ENCODE peak calls at places on chromosome 22, in nine cellular contexts. O is substantia nigra, V is NCI-H226, K is EH, W is RCC 7860, B is nucleus accumbens, A is DMS153, R is HuH-7.5, U is progenitor cell of endocrine pancreas. D is an unnamed sample.

GRCh38 chr22:36577019-36577418 is 48.1 kb upstream of the EIF3D start:
- DNase-seq in O (no peak), V (peak), K (peak), W (peak), B (no peak), A (no peak), R (no peak), U (no peak), D (no peak)

GRCh38 chr22:26648011-26648497 is 9.3 kb upstream of the MIAT start:
- DNase-seq in O (no peak), V (no peak), K (no peak), W (no peak), B (no peak), A (peak), R (no peak), U (no peak), D (no peak)

GRCh38 chr22:36872084-36872483 is 11.3 kb downstream of the NCF4 start:
- DNase-seq in O (no peak), V (no peak), K (no peak), W (no peak), B (no peak), A (no peak), R (no peak), U (no peak), D (no peak)

GRCh38 chr22:35301370-35301874 is 1.7 kb downstream of the TOM1 start:
- DNase-seq in O (no peak), V (peak), K (peak), W (peak), B (no peak), A (no peak), R (peak), U (no peak), D (no peak)

GRCh38 chr22:10961043-10961860 is 4566.7 kb upstream of the OR11H1 start:
- DNase-seq in O (no peak), V (no peak), K (no peak), W (no peak), B (no peak), A (no peak), R (no peak), U (no peak), D (no peak)

GRCh38 chr22:43921361-43921760 is 2.2 kb upstream of the PNPLA3 start:
- DNase-seq in O (peak), V (no peak), K (peak), W (peak), B (peak), A (no peak), R (no peak), U (no peak), D (no peak)

GRCh38 chr22:45120931-45121330 is 42.8 kb upstream of the NUP50 start:
- DNase-seq in O (no peak), V (no peak), K (no peak), W (no peak), B (no peak), A (peak), R (no peak), U (no peak), D (no peak)

GRCh38 chr22:19767427-19768380 is 7.1 kb downstream of the TBX1 start:
- DNase-seq in O (no peak), V (no peak), K (no peak), W (no peak), B (no peak), A (no peak), R (no peak), U (no peak), D (no peak)

GRCh38 chr22:36469094-36469710 is 12.2 kb downstream of the TXN2 start:
- DNase-seq in O (no peak), V (no peak), K (peak), W (no peak), B (no peak), A (no peak), R (no peak), U (no peak), D (no peak)

GRCh38 chr22:16936625-16937024 is 71.4 kb downstream of the GAB4 start:
- DNase-seq in O (no peak), V (no peak), K (no peak), W (no peak), B (no peak), A (no peak), R (no peak), U (no peak), D (no peak)

GRCh38 chr22:24474221-24474620 is 20.9 kb upstream of the UPB1 start:
- DNase-seq in O (no peak), V (peak), K (peak), W (peak), B (no peak), A (no peak), R (no peak), U (no peak), D (no peak)

GRCh38 chr22:46979506-46979905 is 217.1 kb downstream of the TBC1D22A start:
- DNase-seq in O (no peak), V (no peak), K (no peak), W (no peak), B (no peak), A (no peak), R (no peak), U (no peak), D (no peak)

GRCh38 chr22:44748524-44748923 is 3.9 kb upstream of the ARHGAP8 start:
- DNase-seq in O (no peak), V (no peak), K (no peak), W (no peak), B (no peak), A (no peak), R (no peak), U (no peak), D (no peak)

GRCh38 chr22:22752556-22753477 is 108.4 kb downstream of the GGTLC2 start:
- DNase-seq in O (no peak), V (peak), K (peak), W (no peak), B (no peak), A (peak), R (no peak), U (no peak), D (no peak)

GRCh38 chr22:21054714-21055563 is 9.2 kb downstream of the LRRC74B start:
- DNase-seq in O (no peak), V (no peak), K (no peak), W (no peak), B (no peak), A (no peak), R (no peak), U (no peak), D (no peak)

GRCh38 chr22:23216331-23217170 is 36.2 kb downstream of the BCR start:
- DNase-seq in O (no peak), V (no peak), K (no peak), W (no peak), B (no peak), A (no peak), R (peak), U (no peak), D (peak)

GRCh38 chr22:41862530-41863266 is 29.8 kb downstream of the SREBF2 start:
- DNase-seq in O (no peak), V (no peak), K (peak), W (no peak), B (no peak), A (no peak), R (no peak), U (no peak), D (peak)

GRCh38 chr22:40597541-40598453 is 38.7 kb downstream of the MRTFA start:
- DNase-seq in O (peak), V (peak), K (peak), W (no peak), B (no peak), A (no peak), R (no peak), U (no peak), D (no peak)

GRCh38 chr22:32031466-32031865 is 11.6 kb upstream of the SLC5A1 start:
- DNase-seq in O (no peak), V (no peak), K (no peak), W (no peak), B (no peak), A (no peak), R (no peak), U (no peak), D (no peak)

GRCh38 chr22:18067548-18068341 is 10.0 kb upstream of the PEX26 start:
- DNase-seq in O (no peak), V (no peak), K (peak), W (no peak), B (no peak), A (no peak), R (no peak), U (no peak), D (no peak)

GRCh38 chr22:49968313-49968830 is 7.8 kb downstream of the PIM3 start:
- DNase-seq in O (no peak), V (no peak), K (no peak), W (no peak), B (no peak), A (no peak), R (no peak), U (no peak), D (peak)

GRCh38 chr22:29148826-29149225 is 56.9 kb upstream of the EMID1 start:
- DNase-seq in O (no peak), V (no peak), K (no peak), W (no peak), B (no peak), A (no peak), R (no peak), U (no peak), D (no peak)

GRCh38 chr22:21927174-21927823 is 25.3 kb downstream of the PPM1F start:
- DNase-seq in O (no peak), V (no peak), K (no peak), W (no peak), B (peak), A (no peak), R (no peak), U (no peak), D (no peak)

GRCh38 chr22:30206964-30207363 is 39.6 kb downstream of the LIF start:
- DNase-seq in O (no peak), V (peak), K (peak), W (peak), B (no peak), A (no peak), R (peak), U (no peak), D (no peak)

GRCh38 chr22:40345271-40345670 is 1.0 kb upstream of the ADSL start:
- DNase-seq in O (no peak), V (peak), K (peak), W (peak), B (no peak), A (no peak), R (no peak), U (no peak), D (no peak)

GRCh38 chr22:43889366-43890253 is 2.2 kb downstream of the PNPLA5 start:
- DNase-seq in O (no peak), V (no peak), K (peak), W (no peak), B (peak), A (no peak), R (no peak), U (no peak), D (no peak)

GRCh38 chr22:49160261-49161001 is 667.2 kb downstream of the BRD1 start:
- DNase-seq in O (no peak), V (no peak), K (no peak), W (no peak), B (no peak), A (no peak), R (no peak), U (no peak), D (no peak)

GRCh38 chr22:43118953-43119458 is 8.5 kb downstream of the BIK start:
- DNase-seq in O (no peak), V (no peak), K (no peak), W (no peak), B (no peak), A (peak), R (no peak), U (no peak), D (no peak)

GRCh38 chr22:44443641-44444235 is 54.3 kb downstream of the RTL6 start:
- DNase-seq in O (no peak), V (no peak), K (no peak), W (no peak), B (no peak), A (no peak), R (no peak), U (no peak), D (no peak)